ENCODE peak calls at places on chromosomes 13 and 19, in seven cellular contexts. P is HCT116, Q is K562, N is H1, B is SK-N-SH, E is HepG2, H is Panc1. R is an unnamed sample.

GRCh38 chr19:10701955-10702307 is 692 bp downstream of the QTRT1 start:
- DNase-seq in P (no peak), Q (peak; percentile 70), N (no peak), B (peak; percentile 82), E (peak; percentile 56), H (no peak), R (no peak)

GRCh38 chr19:55134732-55135131 is 14.3 kb downstream of the TNNT1 start:
- DNase-seq in P (no peak), Q (no peak), N (no peak), B (no peak), E (no peak), H (no peak), R (no peak)

GRCh38 chr13:32745509-32745908 is 159.3 kb downstream of the PDS5B start:
- DNase-seq in P (no peak), Q (no peak), N (no peak), B (no peak), E (peak; percentile 10), H (no peak), R (no peak)

GRCh38 chr19:10593820-10594637 is 6.9 kb upstream of the AP1M2 start:
- DNase-seq in P (no peak), Q (peak; percentile 8), N (no peak), B (no peak), E (no peak), H (no peak), R (peak; percentile 72)

GRCh38 chr19:39444598-39445257 is 654 bp upstream of the SUPT5H start:
- DNase-seq in P (no peak), Q (no peak), N (no peak), B (no peak), E (no peak), H (no peak), R (no peak)

GRCh38 chr19:48868196-48868886 is at the start of gene PLEKHA4:
- DNase-seq in P (no peak), Q (peak; percentile 61), N (no peak), B (peak; percentile 63), E (no peak), H (no peak), R (no peak)

GRCh38 chr19:31286491-31286890 is 62.7 kb downstream of the TSHZ3 start:
- DNase-seq in P (no peak), Q (no peak), N (no peak), B (no peak), E (no peak), H (no peak), R (no peak)

GRCh38 chr19:15248648-15249559 is 16.7 kb upstream of the EPHX3 start:
- DNase-seq in P (no peak), Q (no peak), N (no peak), B (no peak), E (no peak), H (peak; percentile 2), R (no peak)

GRCh38 chr13:72205773-72206172 is 338.8 kb upstream of the DACH1 start:
- DNase-seq in P (peak; percentile 6), Q (no peak), N (no peak), B (no peak), E (no peak), H (no peak), R (no peak)

GRCh38 chr13:105193026-105193425 is 1342.4 kb downstream of the EFNB2 start:
- DNase-seq in P (no peak), Q (no peak), N (no peak), B (no peak), E (no peak), H (no peak), R (no peak)

GRCh38 chr19:44644391-44645016 is 794 bp downstream of the PVR start:
- DNase-seq in P (no peak), Q (peak; percentile 26), N (peak; percentile 21), B (peak; percentile 79), E (peak; percentile 34), H (no peak), R (no peak)

GRCh38 chr13:77345150-77345780 is 18.4 kb upstream of the MYCBP2 start:
- DNase-seq in P (no peak), Q (no peak), N (no peak), B (no peak), E (no peak), H (no peak), R (no peak)

GRCh38 chr19:29211562-29212416 is 1.2 kb downstream of the UQCRFS1 start:
- DNase-seq in P (no peak), Q (peak; percentile 18), N (no peak), B (peak; percentile 14), E (peak; percentile 7), H (no peak), R (no peak)
- TF ChIP-seq SIN3A in P (no peak), Q (peak; percentile 46), N (peak; percentile 50), B (no peak), E (peak; percentile 27), H (no peak), R (no peak)

DNA sequence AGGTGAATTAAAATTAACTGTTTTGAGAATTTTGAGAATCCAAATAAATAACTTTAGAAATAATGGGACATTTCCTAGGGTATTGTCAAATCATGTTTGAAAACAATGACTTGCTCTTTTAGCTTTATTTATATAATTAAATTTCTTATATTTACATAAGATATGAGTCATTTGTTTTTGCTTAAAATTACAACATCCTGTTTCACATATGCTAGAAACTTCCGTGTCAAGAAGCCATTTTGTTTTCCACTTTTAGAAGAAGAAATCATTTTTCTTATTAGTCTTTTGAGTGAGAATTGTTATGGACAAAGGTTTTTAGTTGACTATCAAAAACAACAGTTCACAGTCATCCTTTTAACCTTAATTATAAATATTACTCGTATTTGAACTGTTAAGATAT is 48.2 kb downstream of the DPY19L3 start:
- DNase-seq in P (no peak), Q (no peak), N (no peak), B (no peak), E (no peak), H (no peak), R (no peak)
- TF ChIP-seq SIN3A in P (no peak), Q (no peak), N (no peak), B (no peak), E (no peak), H (no peak), R (no peak)

GRCh38 chr19:41541990-41542584 is 33.9 kb upstream of the CEACAM21 start:
- DNase-seq in P (peak; percentile 36), Q (peak; percentile 48), N (no peak), B (peak; percentile 34), E (peak; percentile 31), H (no peak), R (no peak)
- TF ChIP-seq SIN3A in P (no peak), Q (no peak), N (no peak), B (no peak), E (no peak), H (no peak), R (no peak)

GRCh38 chr13:51453959-51454703 is 1.3 kb upstream of the INTS6 start:
- DNase-seq in P (no peak), Q (peak; percentile 10), N (no peak), B (peak; percentile 51), E (no peak), H (no peak), R (no peak)
- TF ChIP-seq SIN3A in P (no peak), Q (no peak), N (peak; percentile 68), B (no peak), E (no peak), H (no peak), R (no peak)